ENCODE peak calls at places on chromosomes 13 and 19, in four cellular contexts. O is kidney epithelial cell, S is PC-3, E is NCI-H187. X is an unnamed sample.

GRCh38 chr13:31409678-31410356 is 210.0 kb downstream of the B3GLCT start:
- DNase-seq in O (no peak), S (peak; percentile 11), E (no peak), X (no peak)

GRCh38 chr13:75226755-75227435 is 255.1 kb downstream of the TBC1D4 start:
- DNase-seq in O (peak; percentile 85), S (peak; percentile 89), E (no peak), X (no peak)

GRCh38 chr13:109700176-109700575 is 86.2 kb downstream of the IRS2 start:
- DNase-seq in O (peak; percentile 69), S (peak; percentile 30), E (peak; percentile 87), X (no peak)

GRCh38 chr19:16325671-16326400 is 1.2 kb downstream of the KLF2 start:
- DNase-seq in O (no peak), S (no peak), E (no peak), X (peak; percentile 44)

GRCh38 chr13:36706755-36707154 is 32.9 kb downstream of the SERTM1 start:
- DNase-seq in O (no peak), S (no peak), E (no peak), X (no peak)

GRCh38 chr19:16872728-16873127 is 16.1 kb upstream of the F2RL3 start:
- DNase-seq in O (no peak), S (no peak), E (no peak), X (no peak)

GRCh38 chr19:9857076-9857721 is 22.1 kb downstream of the PIN1 start:
- DNase-seq in O (no peak), S (no peak), E (no peak), X (no peak)

GRCh38 chr19:44576843-44577565 is 36.4 kb upstream of the IGSF23 start:
- DNase-seq in O (no peak), S (peak; percentile 71), E (no peak), X (no peak)

GRCh38 chr19:55567708-55568328 is 12.8 kb downstream of the ZNF579 start:
- DNase-seq in O (no peak), S (no peak), E (no peak), X (no peak)

GRCh38 chr13:82772802-82773201 is 1109.5 kb downstream of the SLITRK1 start:
- DNase-seq in O (no peak), S (peak; percentile 48), E (no peak), X (no peak)

GRCh38 chr19:10769533-10770491 is 51.9 kb downstream of the DNM2 start:
- DNase-seq in O (no peak), S (peak; percentile 33), E (no peak), X (no peak)

GRCh38 chr19:45507864-45508680 is 793 bp downstream of the VASP start:
- DNase-seq in O (no peak), S (no peak), E (no peak), X (no peak)

GRCh38 chr19:6003976-6004375 is 26.0 kb upstream of the RANBP3 start:
- DNase-seq in O (no peak), S (no peak), E (no peak), X (no peak)

GRCh38 chr19:17235618-17236413 is 9.8 kb downstream of the OCEL1 start:
- DNase-seq in O (no peak), S (no peak), E (no peak), X (peak; percentile 53)

GRCh38 chr13:99040536-99041141 is 62.8 kb upstream of the DOCK9 start:
- DNase-seq in O (no peak), S (peak; percentile 71), E (no peak), X (no peak)

GRCh38 chr19:2032296-2032941 is 16.9 kb upstream of the BTBD2 start:
- DNase-seq in O (peak; percentile 69), S (peak; percentile 89), E (peak; percentile 60), X (no peak)

GRCh38 chr19:19651076-19651475 is 7.6 kb upstream of the GMIP start:
- DNase-seq in O (no peak), S (no peak), E (no peak), X (no peak)

GRCh38 chr19:2252481-2253105 is 3.5 kb downstream of the AMH start:
- DNase-seq in O (no peak), S (no peak), E (no peak), X (no peak)